ENCODE peak calls at places on chromosomes 6 and 20, in six cellular contexts. E is GM23248, K is mesenchymal stem cell, X is PC-9, N is hepatocyte, S is mammary epithelial cell. G is an unnamed sample.

GRCh38 chr6:139030211-139030530 is 1.6 kb downstream of the ABRACL start:
- DNase-seq in E (no peak), K (no peak), X (no peak), N (no peak), S (no peak), G (peak; percentile 25)

GRCh38 chr6:81138236-81138635 is 614.2 kb downstream of the TENT5A start:
- DNase-seq in E (peak; percentile 11), K (no peak), X (peak; percentile 5), N (no peak), S (no peak), G (no peak)

GRCh38 chr20:45432294-45432693 is 16.4 kb downstream of the PIGT start:
- DNase-seq in E (no peak), K (no peak), X (no peak), N (no peak), S (no peak), G (no peak)

GRCh38 chr20:21090738-21091120 is 15.4 kb downstream of the LINC00237 start:
- DNase-seq in E (no peak), K (no peak), X (no peak), N (no peak), S (no peak), G (no peak)

GRCh38 chr6:8392569-8392968 is 42.8 kb downstream of the SLC35B3 start:
- DNase-seq in E (no peak), K (no peak), X (no peak), N (peak; percentile 22), S (no peak), G (no peak)

GRCh38 chr20:44527716-44528199 is 5.9 kb upstream of the SERINC3 start:
- DNase-seq in E (no peak), K (no peak), X (no peak), N (no peak), S (no peak), G (no peak)

GRCh38 chr6:159833556-159833955 is 33.5 kb downstream of the PNLDC1 start:
- DNase-seq in E (peak; percentile 59), K (no peak), X (no peak), N (no peak), S (no peak), G (peak; percentile 97)

GRCh38 chr6:13444604-13445003 is 42.8 kb downstream of the GFOD1 start:
- DNase-seq in E (no peak), K (no peak), X (no peak), N (no peak), S (no peak), G (no peak)

GRCh38 chr6:157274471-157275226 is 48.7 kb downstream of the TMEM242 start:
- DNase-seq in E (peak; percentile 88), K (peak; percentile 68), X (peak; percentile 75), N (peak; percentile 92), S (peak; percentile 59), G (peak; percentile 99)

GRCh38 chr20:16194961-16195360 is 378.3 kb downstream of the KIF16B start:
- DNase-seq in E (no peak), K (no peak), X (no peak), N (no peak), S (no peak), G (no peak)

GRCh38 chr20:44154521-44155001 is 32.4 kb downstream of the JPH2 start:
- DNase-seq in E (peak; percentile 85), K (peak; percentile 7), X (peak; percentile 56), N (no peak), S (peak; percentile 67), G (peak; percentile 92)

GRCh38 chr20:1323830-1324597 is 4.9 kb downstream of the SDCBP2 start:
- DNase-seq in E (no peak), K (peak; percentile 25), X (no peak), N (no peak), S (no peak), G (no peak)

GRCh38 chr6:399785-400517 is 8.4 kb downstream of the IRF4 start:
- DNase-seq in E (no peak), K (no peak), X (no peak), N (no peak), S (no peak), G (no peak)

GRCh38 chr20:1263853-1264252 is 2.2 kb upstream of the SNPH start:
- DNase-seq in E (peak; percentile 82), K (peak; percentile 46), X (no peak), N (no peak), S (no peak), G (no peak)

GRCh38 chr6:159980474-159980873 is 11.6 kb downstream of the IGF2R start:
- DNase-seq in E (no peak), K (no peak), X (no peak), N (no peak), S (no peak), G (no peak)

GRCh38 chr20:58646703-58647102 is 4.4 kb upstream of the STX16 start:
- DNase-seq in E (no peak), K (no peak), X (no peak), N (no peak), S (no peak), G (no peak)

GRCh38 chr6:30490031-30490876 is 945 bp downstream of the HLA-E start:
- DNase-seq in E (peak; percentile 86), K (peak; percentile 64), X (peak; percentile 57), N (peak; percentile 86), S (peak; percentile 60), G (peak; percentile 92)

GRCh38 chr20:58876437-58876836 is 23.9 kb downstream of the GNAS start:
- DNase-seq in E (no peak), K (no peak), X (no peak), N (no peak), S (no peak), G (no peak)

GRCh38 chr20:62367483-62368302 is 581 bp upstream of the LAMA5 start:
- DNase-seq in E (no peak), K (no peak), X (peak; percentile 69), N (peak; percentile 72), S (no peak), G (no peak)

GRCh38 chr6:10659697-10660348 is 34.6 kb downstream of the C6orf52 start:
- DNase-seq in E (no peak), K (peak; percentile 52), X (no peak), N (peak; percentile 61), S (no peak), G (no peak)

GRCh38 chr20:833121-833449 is 430 bp upstream of the FAM110A start:
- DNase-seq in E (peak; percentile 79), K (no peak), X (no peak), N (no peak), S (no peak), G (peak; percentile 87)

GRCh38 chr20:14950633-14951032 is 613.2 kb upstream of the FLRT3 start:
- DNase-seq in E (no peak), K (no peak), X (no peak), N (no peak), S (no peak), G (no peak)

GRCh38 chr6:139313229-139313628 is 21.4 kb upstream of the TXLNB start:
- DNase-seq in E (no peak), K (no peak), X (no peak), N (no peak), S (no peak), G (no peak)

GRCh38 chr20:23142162-23143050 is 56.3 kb upstream of the CD93 start:
- DNase-seq in E (no peak), K (no peak), X (no peak), N (no peak), S (peak; percentile 63), G (no peak)
- H3K4me1 ChIP-seq in E (peaks cover 51% of the 10 kb centered on the region), K (peaks cover 23% of the 10 kb centered on the region), X (peaks cover 76% of the 10 kb centered on the region), N (no peaks in the 10 kb centered on the region), S (peaks cover 35% of the 10 kb centered on the region), G (peaks cover 55% of the 10 kb centered on the region)

GRCh38 chr6:170038251-170038650 is 252.6 kb downstream of the DLL1 start:
- DNase-seq in E (no peak), K (peak; percentile 66), X (no peak), N (no peak), S (no peak), G (peak; percentile 22)
- H3K9me3 ChIP-seq in E (no peaks in the 10 kb centered on the region), K (peaks cover 6% of the 10 kb centered on the region), X (no peaks in the 10 kb centered on the region), N (no peaks in the 10 kb centered on the region), S (peaks cover 4% of the 10 kb centered on the region), G (no peaks in the 10 kb centered on the region)

GRCh38 chr6:167975449-167975848 is 22.0 kb upstream of the KIF25 start:
- DNase-seq in E (no peak), K (no peak), X (no peak), N (no peak), S (no peak), G (no peak)
- H2AFZ ChIP-seq in E (no peak overlapping the region), K (no peak overlapping the region), X (no peak overlapping the region), N (no peak overlapping the region), S (no peak overlapping the region), G (no peak overlapping the region)

GRCh38 chr6:158569036-158569435 is 9.1 kb downstream of the TMEM181 start:
- DNase-seq in E (no peak), K (no peak), X (no peak), N (no peak), S (no peak), G (peak; percentile 56)
- H3K4me1 ChIP-seq in E (no peaks in the 10 kb centered on the region), K (peaks cover 29% of the 10 kb centered on the region), X (peaks cover 30% of the 10 kb centered on the region), N (no peaks in the 10 kb centered on the region), S (peaks cover 15% of the 10 kb centered on the region), G (no peaks in the 10 kb centered on the region)

GRCh38 chr6:170162011-170162770 is 128.7 kb downstream of the DLL1 start:
- DNase-seq in E (no peak), K (no peak), X (no peak), N (no peak), S (no peak), G (peak; percentile 80)

GRCh38 chr6:170160628-170161611 is 130.0 kb downstream of the DLL1 start:
- DNase-seq in E (no peak), K (no peak), X (no peak), N (no peak), S (no peak), G (peak; percentile 86)

GRCh38 chr6:170164271-170164900 is 126.5 kb downstream of the DLL1 start:
- DNase-seq in E (no peak), K (no peak), X (no peak), N (no peak), S (no peak), G (peak; percentile 65)

GRCh38 chr6:170163405-170164170 is 127.3 kb downstream of the DLL1 start:
- DNase-seq in E (no peak), K (no peak), X (no peak), N (no peak), S (no peak), G (peak; percentile 46)

DNA sequence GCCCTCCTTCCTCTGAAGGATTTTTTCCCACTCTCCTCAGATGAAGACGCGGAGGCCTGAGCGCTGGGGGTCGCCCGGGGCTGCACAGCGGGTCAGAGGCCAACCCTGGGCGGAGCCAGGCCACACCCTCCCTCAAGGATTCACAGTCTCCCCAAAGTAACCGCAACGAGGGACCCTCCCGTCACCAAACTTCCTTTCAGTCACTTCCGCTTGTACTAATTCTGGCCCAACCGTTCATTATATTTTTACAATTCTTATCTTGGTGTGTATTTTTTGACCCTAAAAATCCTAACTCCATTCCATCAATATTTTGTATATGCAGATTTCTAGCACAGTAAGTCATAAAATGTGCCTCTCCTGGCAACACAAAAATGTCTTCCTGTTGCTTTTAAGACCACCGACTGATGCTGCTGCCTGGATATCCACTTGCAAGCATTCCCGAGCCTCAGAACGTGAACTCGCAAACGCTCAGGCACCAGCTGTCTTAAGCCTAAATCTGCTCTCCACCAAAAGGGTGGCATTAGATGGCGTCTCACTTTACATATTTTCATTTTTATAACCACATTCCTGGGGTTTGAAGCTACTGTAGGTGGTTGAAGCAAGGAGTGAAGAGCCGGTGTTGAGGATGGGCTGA is 128.0 kb downstream of the DLL1 start:
- DNase-seq in E (no peak), K (no peak), X (no peak), N (no peak), S (no peak), G (peak; percentile 66)
- H3K9me3 ChIP-seq in E (no peaks in the 10 kb centered on the region), K (no peaks in the 10 kb centered on the region), X (no peaks in the 10 kb centered on the region), N (no peaks in the 10 kb centered on the region), S (peaks cover 4% of the 10 kb centered on the region), G (no peaks in the 10 kb centered on the region)

G was measured in osteoblast.